ENCODE peak calls at places on chromosomes 5 and 9, in five cellular contexts. F is nephron progenitor cell, S is T-helper 17 cell, T is EL, L is NCI-H2081. E is an unnamed sample.

GRCh38 chr5:169876376-169876775 is 103.9 kb downstream of the INSYN2B start:
- DNase-seq in S (no peak), T (peak; percentile 37), F (no peak), L (no peak), E (no peak)

GRCh38 chr5:7586499-7586898 is 190.6 kb downstream of the ADCY2 start:
- DNase-seq in L (no peak), S (no peak), F (no peak), T (no peak), E (no peak)

GRCh38 chr9:95458666-95459065 is 58.1 kb downstream of the PTCH1 start:
- DNase-seq in L (peak; percentile 29), T (no peak), F (no peak), S (no peak), E (no peak)

GRCh38 chr5:142688278-142688677 is 2.4 kb upstream of the FGF1 start:
- DNase-seq in S (no peak), L (no peak), T (no peak), F (no peak), E (no peak)

GRCh38 chr9:36905101-36906066 is 128.7 kb downstream of the PAX5 start:
- DNase-seq in L (no peak), S (no peak), T (no peak), F (no peak), E (peak; percentile 39)

GRCh38 chr5:171388816-171389168 is 1.1 kb downstream of the NPM1 start:
- DNase-seq in S (no peak), T (no peak), L (no peak), F (peak; percentile 6), E (no peak)

GRCh38 chr9:69122391-69123141 is 51.5 kb upstream of the TJP2 start:
- DNase-seq in L (peak; percentile 40), T (peak; percentile 88), F (no peak), S (no peak), E (no peak)

GRCh38 chr9:93094294-93095204 is 1.5 kb upstream of the CARD19 start:
- DNase-seq in S (no peak), F (no peak), L (no peak), T (no peak), E (peak; percentile 81)

GRCh38 chr5:111461261-111461671 is 51.1 kb downstream of the STARD4 start:
- DNase-seq in S (no peak), L (peak; percentile 47), F (peak; percentile 16), T (peak; percentile 44), E (no peak)

GRCh38 chr5:171946382-171946781 is 60.1 kb downstream of the FBXW11 start:
- DNase-seq in S (no peak), F (no peak), T (peak; percentile 47), L (no peak), E (no peak)

GRCh38 chr5:149550267-149550582 is 1.0 kb downstream of the CSNK1A1 start:
- DNase-seq in T (peak; percentile 56), S (no peak), L (no peak), F (no peak), E (no peak)

GRCh38 chr5:66356011-66356565 is 212.0 kb downstream of the SREK1 start:
- DNase-seq in F (no peak), T (peak; percentile 14), S (no peak), L (no peak), E (no peak)

GRCh38 chr5:172891716-172892421 is 57.8 kb downstream of the ERGIC1 start:
- DNase-seq in L (no peak), S (no peak), F (no peak), T (no peak), E (no peak)

GRCh38 chr5:83029912-83030311 is 47.3 kb downstream of the TMEM167A start:
- DNase-seq in F (no peak), S (no peak), L (no peak), T (peak; percentile 40), E (no peak)

E was measured in left lung.